ENCODE peak calls at places on chromosome 6, in five cellular contexts. One of them, this sample, is unnamed.

GRCh38 chr6:120871416-120872261 is 462.6 kb downstream of the TBC1D32 start:
- DNase-seq in dermis blood vessel endothelial cell: no peak
- DNase-seq in T-cell: no peak
- DNase-seq in nephron progenitor cell: no peak
- DNase-seq in anterior cingulate cortex: no peak
- DNase-seq in this sample: no peak

GRCh38 chr6:4309540-4309939 is 174.2 kb upstream of the ECI2 start:
- DNase-seq in dermis blood vessel endothelial cell: no peak
- DNase-seq in T-cell: no peak
- DNase-seq in nephron progenitor cell: no peak
- DNase-seq in anterior cingulate cortex: no peak
- DNase-seq in this sample: no peak

GRCh38 chr6:4103929-4104328 is 25.0 kb upstream of the FAM217A start:
- DNase-seq in dermis blood vessel endothelial cell: no peak
- DNase-seq in T-cell: no peak
- DNase-seq in nephron progenitor cell: no peak
- DNase-seq in anterior cingulate cortex: no peak
- DNase-seq in this sample: no peak

GRCh38 chr6:11538049-11538798 is 675 bp downstream of the TMEM170B start:
- DNase-seq in dermis blood vessel endothelial cell: peak
- DNase-seq in T-cell: no peak
- DNase-seq in nephron progenitor cell: peak
- DNase-seq in anterior cingulate cortex: peak
- DNase-seq in this sample: peak

GRCh38 chr6:150610584-150610983 is 10.9 kb downstream of the PLEKHG1 start:
- DNase-seq in dermis blood vessel endothelial cell: no peak
- DNase-seq in T-cell: no peak
- DNase-seq in nephron progenitor cell: no peak
- DNase-seq in anterior cingulate cortex: no peak
- DNase-seq in this sample: no peak

GRCh38 chr6:149864578-149865535 is 698 bp upstream of the LRP11 start:
- DNase-seq in dermis blood vessel endothelial cell: peak
- DNase-seq in T-cell: no peak
- DNase-seq in nephron progenitor cell: peak
- DNase-seq in anterior cingulate cortex: peak
- DNase-seq in this sample: peak

GRCh38 chr6:118932421-118932820 is 2.5 kb downstream of the MCM9 start:
- DNase-seq in dermis blood vessel endothelial cell: no peak
- DNase-seq in T-cell: no peak
- DNase-seq in nephron progenitor cell: no peak
- DNase-seq in anterior cingulate cortex: no peak
- DNase-seq in this sample: no peak

GRCh38 chr6:141635621-141636020 is 497.1 kb upstream of the GJE1 start:
- DNase-seq in dermis blood vessel endothelial cell: no peak
- DNase-seq in T-cell: no peak
- DNase-seq in nephron progenitor cell: no peak
- DNase-seq in anterior cingulate cortex: no peak
- DNase-seq in this sample: no peak

GRCh38 chr6:112683106-112683505 is 336.0 kb downstream of the RFPL4B start:
- DNase-seq in dermis blood vessel endothelial cell: no peak
- DNase-seq in T-cell: no peak
- DNase-seq in nephron progenitor cell: no peak
- DNase-seq in anterior cingulate cortex: no peak
- DNase-seq in this sample: no peak

GRCh38 chr6:163490826-163491577 is 76.5 kb downstream of the QKI start:
- DNase-seq in dermis blood vessel endothelial cell: peak
- DNase-seq in T-cell: peak
- DNase-seq in nephron progenitor cell: no peak
- DNase-seq in anterior cingulate cortex: no peak
- DNase-seq in this sample: no peak

GRCh38 chr6:132205946-132206345 is 195.3 kb downstream of the MOXD1 start:
- DNase-seq in dermis blood vessel endothelial cell: no peak
- DNase-seq in T-cell: no peak
- DNase-seq in nephron progenitor cell: no peak
- DNase-seq in anterior cingulate cortex: no peak
- DNase-seq in this sample: no peak

GRCh38 chr6:107713214-107713962 is 110.7 kb downstream of the SCML4 start:
- DNase-seq in dermis blood vessel endothelial cell: peak
- DNase-seq in T-cell: no peak
- DNase-seq in nephron progenitor cell: no peak
- DNase-seq in anterior cingulate cortex: no peak
- DNase-seq in this sample: peak

GRCh38 chr6:14344486-14344885 is 226.9 kb downstream of the CD83 start:
- DNase-seq in dermis blood vessel endothelial cell: no peak
- DNase-seq in T-cell: no peak
- DNase-seq in nephron progenitor cell: no peak
- DNase-seq in anterior cingulate cortex: no peak
- DNase-seq in this sample: no peak

GRCh38 chr6:107578642-107579332 is 88.9 kb downstream of the SOBP start:
- DNase-seq in dermis blood vessel endothelial cell: no peak
- DNase-seq in T-cell: no peak
- DNase-seq in nephron progenitor cell: no peak
- DNase-seq in anterior cingulate cortex: no peak
- DNase-seq in this sample: peak

GRCh38 chr6:33757113-33757512 is 10.4 kb upstream of the IP6K3 start:
- DNase-seq in dermis blood vessel endothelial cell: no peak
- DNase-seq in T-cell: no peak
- DNase-seq in nephron progenitor cell: no peak
- DNase-seq in anterior cingulate cortex: no peak
- DNase-seq in this sample: no peak

GRCh38 chr6:122609881-122610689 is at the start of gene PKIB:
- DNase-seq in dermis blood vessel endothelial cell: peak
- DNase-seq in T-cell: peak
- DNase-seq in nephron progenitor cell: peak
- DNase-seq in anterior cingulate cortex: peak
- DNase-seq in this sample: peak

GRCh38 chr6:163955752-163956151 is 541.2 kb downstream of the QKI start:
- DNase-seq in dermis blood vessel endothelial cell: no peak
- DNase-seq in T-cell: no peak
- DNase-seq in nephron progenitor cell: no peak
- DNase-seq in anterior cingulate cortex: no peak
- DNase-seq in this sample: no peak

GRCh38 chr6:73388800-73389512 is 5.7 kb upstream of the DDX43 start:
- DNase-seq in dermis blood vessel endothelial cell: peak
- DNase-seq in T-cell: peak
- DNase-seq in nephron progenitor cell: peak
- DNase-seq in anterior cingulate cortex: peak
- DNase-seq in this sample: peak

GRCh38 chr6:6256881-6257280 is 63.6 kb downstream of the F13A1 start:
- DNase-seq in dermis blood vessel endothelial cell: no peak
- DNase-seq in T-cell: no peak
- DNase-seq in nephron progenitor cell: no peak
- DNase-seq in anterior cingulate cortex: no peak
- DNase-seq in this sample: no peak

GRCh38 chr6:169851641-169852503 is 100.5 kb downstream of the ERMARD start:
- DNase-seq in dermis blood vessel endothelial cell: peak
- DNase-seq in T-cell: no peak
- DNase-seq in nephron progenitor cell: no peak
- DNase-seq in anterior cingulate cortex: no peak
- DNase-seq in this sample: peak

GRCh38 chr6:160279850-160280249 is 21.2 kb upstream of the SLC22A2 start:
- DNase-seq in dermis blood vessel endothelial cell: no peak
- DNase-seq in T-cell: no peak
- DNase-seq in nephron progenitor cell: no peak
- DNase-seq in anterior cingulate cortex: no peak
- DNase-seq in this sample: no peak

GRCh38 chr6:106293113-106293512 is 32.4 kb downstream of the ATG5 start:
- DNase-seq in dermis blood vessel endothelial cell: no peak
- DNase-seq in T-cell: no peak
- DNase-seq in nephron progenitor cell: no peak
- DNase-seq in anterior cingulate cortex: no peak
- DNase-seq in this sample: no peak

GRCh38 chr6:1798303-1798964 is 188.7 kb downstream of the FOXC1 start:
- DNase-seq in dermis blood vessel endothelial cell: peak
- DNase-seq in T-cell: no peak
- DNase-seq in nephron progenitor cell: no peak
- DNase-seq in anterior cingulate cortex: no peak
- DNase-seq in this sample: no peak

GRCh38 chr6:54029187-54029586 is 82.1 kb upstream of the MLIP start:
- DNase-seq in dermis blood vessel endothelial cell: no peak
- DNase-seq in T-cell: no peak
- DNase-seq in nephron progenitor cell: no peak
- DNase-seq in anterior cingulate cortex: no peak
- DNase-seq in this sample: no peak

GRCh38 chr6:153096792-153097191 is 34.3 kb downstream of the RGS17 start:
- DNase-seq in dermis blood vessel endothelial cell: no peak
- DNase-seq in T-cell: no peak
- DNase-seq in nephron progenitor cell: no peak
- DNase-seq in anterior cingulate cortex: no peak
- DNase-seq in this sample: no peak

GRCh38 chr6:5501837-5502236 is 240.5 kb downstream of the FARS2 start:
- DNase-seq in dermis blood vessel endothelial cell: no peak
- DNase-seq in T-cell: no peak
- DNase-seq in nephron progenitor cell: no peak
- DNase-seq in anterior cingulate cortex: no peak
- DNase-seq in this sample: no peak

GRCh38 chr6:6713660-6714446 is 125.3 kb downstream of the LY86 start:
- DNase-seq in dermis blood vessel endothelial cell: no peak
- DNase-seq in T-cell: no peak
- DNase-seq in nephron progenitor cell: no peak
- DNase-seq in anterior cingulate cortex: no peak
- DNase-seq in this sample: no peak

GRCh38 chr6:163750436-163751031 is 336.0 kb downstream of the QKI start:
- DNase-seq in dermis blood vessel endothelial cell: no peak
- DNase-seq in T-cell: no peak
- DNase-seq in nephron progenitor cell: no peak
- DNase-seq in anterior cingulate cortex: peak
- DNase-seq in this sample: no peak

GRCh38 chr6:35694462-35694861 is 5.7 kb upstream of the FKBP5 start:
- DNase-seq in dermis blood vessel endothelial cell: no peak
- DNase-seq in T-cell: no peak
- DNase-seq in nephron progenitor cell: no peak
- DNase-seq in anterior cingulate cortex: no peak
- DNase-seq in this sample: no peak

GRCh38 chr6:27139753-27140522 is 107.6 kb upstream of the PRSS16 start:
- DNase-seq in dermis blood vessel endothelial cell: peak
- DNase-seq in T-cell: no peak
- DNase-seq in nephron progenitor cell: peak
- DNase-seq in anterior cingulate cortex: no peak
- DNase-seq in this sample: no peak

GRCh38 chr6:99026135-99026534 is 78.4 kb upstream of the FBXL4 start:
- DNase-seq in dermis blood vessel endothelial cell: peak
- DNase-seq in T-cell: no peak
- DNase-seq in nephron progenitor cell: no peak
- DNase-seq in anterior cingulate cortex: no peak
- DNase-seq in this sample: no peak

GRCh38 chr6:145886228-145886956 is 71.8 kb upstream of the FBXO30 start:
- DNase-seq in dermis blood vessel endothelial cell: no peak
- DNase-seq in T-cell: no peak
- DNase-seq in nephron progenitor cell: no peak
- DNase-seq in anterior cingulate cortex: no peak
- DNase-seq in this sample: no peak

GRCh38 chr6:150016324-150017185 is 8.8 kb downstream of the RAET1L start:
- DNase-seq in dermis blood vessel endothelial cell: peak
- DNase-seq in T-cell: peak
- DNase-seq in nephron progenitor cell: peak
- DNase-seq in anterior cingulate cortex: peak
- DNase-seq in this sample: peak

This sample was measured in WERI-Rb-1.